ENCODE peak calls at places on chromosomes 12 and 14, in nine cellular contexts. One of them, this sample, is unnamed.

GRCh38 chr12:95413576-95413975 is 60.4 kb upstream of the METAP2 start:
- DNase-seq in neural progenitor cell: no peak
- DNase-seq in K562: no peak
- DNase-seq in A549: no peak
- DNase-seq in IMR-90: peak; percentile 27
- DNase-seq in MM.1S: no peak
- DNase-seq in SK-N-SH: no peak
- DNase-seq in astrocyte: peak; percentile 15
- DNase-seq in H1: no peak
- DNase-seq in this sample: no peak

GRCh38 chr12:102763016-102763415 is 154.0 kb downstream of the PAH start:
- DNase-seq in neural progenitor cell: no peak
- DNase-seq in K562: no peak
- DNase-seq in A549: no peak
- DNase-seq in IMR-90: no peak
- DNase-seq in MM.1S: no peak
- DNase-seq in SK-N-SH: no peak
- DNase-seq in astrocyte: no peak
- DNase-seq in H1: no peak
- DNase-seq in this sample: no peak

GRCh38 chr12:109711596-109712461 is 1.8 kb upstream of the FAM222A start:
- DNase-seq in neural progenitor cell: peak; percentile 38
- DNase-seq in K562: peak; percentile 62
- DNase-seq in A549: no peak
- DNase-seq in IMR-90: no peak
- DNase-seq in MM.1S: no peak
- DNase-seq in SK-N-SH: no peak
- DNase-seq in astrocyte: no peak
- DNase-seq in H1: no peak
- DNase-seq in this sample: peak; percentile 58

GRCh38 chr12:12718853-12719252 is 1.7 kb downstream of the CDKN1B start:
- DNase-seq in neural progenitor cell: peak; percentile 43
- DNase-seq in K562: no peak
- DNase-seq in A549: no peak
- DNase-seq in IMR-90: peak; percentile 76
- DNase-seq in MM.1S: peak; percentile 42
- DNase-seq in SK-N-SH: no peak
- DNase-seq in astrocyte: no peak
- DNase-seq in H1: no peak
- DNase-seq in this sample: peak; percentile 28

GRCh38 chr14:93114068-93114710 is 1.5 kb downstream of the ITPK1 start:
- DNase-seq in neural progenitor cell: peak; percentile 26
- DNase-seq in K562: no peak
- DNase-seq in A549: no peak
- DNase-seq in IMR-90: no peak
- DNase-seq in MM.1S: no peak
- DNase-seq in SK-N-SH: no peak
- DNase-seq in astrocyte: no peak
- DNase-seq in H1: no peak
- DNase-seq in this sample: peak; percentile 33

GRCh38 chr14:50025776-50026175 is 90.6 kb downstream of the VCPKMT start:
- DNase-seq in neural progenitor cell: no peak
- DNase-seq in K562: no peak
- DNase-seq in A549: no peak
- DNase-seq in IMR-90: peak; percentile 48
- DNase-seq in MM.1S: no peak
- DNase-seq in SK-N-SH: no peak
- DNase-seq in astrocyte: no peak
- DNase-seq in H1: no peak
- DNase-seq in this sample: no peak

GRCh38 chr12:115261691-115262398 is 577.9 kb upstream of the TBX3 start:
- DNase-seq in neural progenitor cell: no peak
- DNase-seq in K562: no peak
- DNase-seq in A549: no peak
- DNase-seq in IMR-90: peak; percentile 10
- DNase-seq in MM.1S: no peak
- DNase-seq in SK-N-SH: no peak
- DNase-seq in astrocyte: no peak
- DNase-seq in H1: no peak
- DNase-seq in this sample: no peak

GRCh38 chr12:67826946-67827719 is 162.1 kb upstream of the IFNG-AS1 start:
- DNase-seq in neural progenitor cell: no peak
- DNase-seq in K562: no peak
- DNase-seq in A549: no peak
- DNase-seq in IMR-90: peak; percentile 66
- DNase-seq in MM.1S: no peak
- DNase-seq in SK-N-SH: no peak
- DNase-seq in astrocyte: peak; percentile 62
- DNase-seq in H1: no peak
- DNase-seq in this sample: no peak

GRCh38 chr14:30142216-30142615 is 214.6 kb upstream of the PRKD1 start:
- DNase-seq in neural progenitor cell: no peak
- DNase-seq in K562: no peak
- DNase-seq in A549: no peak
- DNase-seq in IMR-90: no peak
- DNase-seq in MM.1S: no peak
- DNase-seq in SK-N-SH: no peak
- DNase-seq in astrocyte: no peak
- DNase-seq in H1: no peak
- DNase-seq in this sample: no peak

GRCh38 chr14:76752744-76753143 is 8.5 kb upstream of the VASH1 start:
- DNase-seq in neural progenitor cell: peak; percentile 0
- DNase-seq in K562: no peak
- DNase-seq in A549: no peak
- DNase-seq in IMR-90: no peak
- DNase-seq in MM.1S: no peak
- DNase-seq in SK-N-SH: peak; percentile 7
- DNase-seq in astrocyte: no peak
- DNase-seq in H1: no peak
- DNase-seq in this sample: no peak

GRCh38 chr14:42013560-42013959 is 406.9 kb downstream of the LRFN5 start:
- DNase-seq in neural progenitor cell: no peak
- DNase-seq in K562: no peak
- DNase-seq in A549: no peak
- DNase-seq in IMR-90: peak; percentile 18
- DNase-seq in MM.1S: no peak
- DNase-seq in SK-N-SH: no peak
- DNase-seq in astrocyte: peak; percentile 4
- DNase-seq in H1: no peak
- DNase-seq in this sample: no peak

GRCh38 chr14:34665785-34666425 is 36.0 kb upstream of the SNX6 start:
- DNase-seq in neural progenitor cell: no peak
- DNase-seq in K562: no peak
- DNase-seq in A549: no peak
- DNase-seq in IMR-90: peak; percentile 96
- DNase-seq in MM.1S: peak; percentile 77
- DNase-seq in SK-N-SH: no peak
- DNase-seq in astrocyte: peak; percentile 92
- DNase-seq in H1: no peak
- DNase-seq in this sample: no peak

GRCh38 chr14:77681196-77682157 is 26.3 kb downstream of the ALKBH1 start:
- DNase-seq in neural progenitor cell: no peak
- DNase-seq in K562: no peak
- DNase-seq in A549: no peak
- DNase-seq in IMR-90: peak; percentile 25
- DNase-seq in MM.1S: no peak
- DNase-seq in SK-N-SH: no peak
- DNase-seq in astrocyte: peak; percentile 19
- DNase-seq in H1: no peak
- DNase-seq in this sample: no peak

GRCh38 chr12:57734586-57734985 is 4.0 kb downstream of the AGAP2 start:
- DNase-seq in neural progenitor cell: no peak
- DNase-seq in K562: no peak
- DNase-seq in A549: no peak
- DNase-seq in IMR-90: no peak
- DNase-seq in MM.1S: no peak
- DNase-seq in SK-N-SH: no peak
- DNase-seq in astrocyte: no peak
- DNase-seq in H1: no peak
- DNase-seq in this sample: no peak

GRCh38 chr12:132392389-132393244 is 63.2 kb upstream of the GALNT9 start:
- DNase-seq in neural progenitor cell: no peak
- DNase-seq in K562: no peak
- DNase-seq in A549: no peak
- DNase-seq in IMR-90: no peak
- DNase-seq in MM.1S: no peak
- DNase-seq in SK-N-SH: no peak
- DNase-seq in astrocyte: no peak
- DNase-seq in H1: no peak
- DNase-seq in this sample: no peak

GRCh38 chr14:93941293-93941910 is 14.3 kb downstream of the FAM181A start:
- DNase-seq in neural progenitor cell: no peak
- DNase-seq in K562: no peak
- DNase-seq in A549: no peak
- DNase-seq in IMR-90: peak; percentile 90
- DNase-seq in MM.1S: no peak
- DNase-seq in SK-N-SH: no peak
- DNase-seq in astrocyte: peak; percentile 88
- DNase-seq in H1: no peak
- DNase-seq in this sample: no peak

GRCh38 chr12:51442324-51442723 is 17.7 kb downstream of the SLC4A8 start:
- DNase-seq in neural progenitor cell: no peak
- DNase-seq in K562: no peak
- DNase-seq in A549: no peak
- DNase-seq in IMR-90: peak; percentile 70
- DNase-seq in MM.1S: no peak
- DNase-seq in SK-N-SH: no peak
- DNase-seq in astrocyte: peak; percentile 72
- DNase-seq in H1: no peak
- DNase-seq in this sample: no peak

GRCh38 chr12:64082866-64083268 is 139.2 kb downstream of the KICS2 start:
- DNase-seq in neural progenitor cell: no peak
- DNase-seq in K562: no peak
- DNase-seq in A549: no peak
- DNase-seq in IMR-90: no peak
- DNase-seq in MM.1S: no peak
- DNase-seq in SK-N-SH: peak; percentile 30
- DNase-seq in astrocyte: no peak
- DNase-seq in H1: no peak
- DNase-seq in this sample: no peak

GRCh38 chr14:46063872-46064271 is 587.7 kb downstream of the RPL10L start:
- DNase-seq in neural progenitor cell: peak; percentile 15
- DNase-seq in K562: no peak
- DNase-seq in A549: no peak
- DNase-seq in IMR-90: no peak
- DNase-seq in MM.1S: no peak
- DNase-seq in SK-N-SH: peak; percentile 0
- DNase-seq in astrocyte: no peak
- DNase-seq in H1: no peak
- DNase-seq in this sample: peak; percentile 2

GRCh38 chr14:51201890-51202289 is 38.2 kb upstream of the TMX1 start:
- DNase-seq in neural progenitor cell: no peak
- DNase-seq in K562: no peak
- DNase-seq in A549: no peak
- DNase-seq in IMR-90: no peak
- DNase-seq in MM.1S: no peak
- DNase-seq in SK-N-SH: no peak
- DNase-seq in astrocyte: no peak
- DNase-seq in H1: no peak
- DNase-seq in this sample: no peak

DNA sequence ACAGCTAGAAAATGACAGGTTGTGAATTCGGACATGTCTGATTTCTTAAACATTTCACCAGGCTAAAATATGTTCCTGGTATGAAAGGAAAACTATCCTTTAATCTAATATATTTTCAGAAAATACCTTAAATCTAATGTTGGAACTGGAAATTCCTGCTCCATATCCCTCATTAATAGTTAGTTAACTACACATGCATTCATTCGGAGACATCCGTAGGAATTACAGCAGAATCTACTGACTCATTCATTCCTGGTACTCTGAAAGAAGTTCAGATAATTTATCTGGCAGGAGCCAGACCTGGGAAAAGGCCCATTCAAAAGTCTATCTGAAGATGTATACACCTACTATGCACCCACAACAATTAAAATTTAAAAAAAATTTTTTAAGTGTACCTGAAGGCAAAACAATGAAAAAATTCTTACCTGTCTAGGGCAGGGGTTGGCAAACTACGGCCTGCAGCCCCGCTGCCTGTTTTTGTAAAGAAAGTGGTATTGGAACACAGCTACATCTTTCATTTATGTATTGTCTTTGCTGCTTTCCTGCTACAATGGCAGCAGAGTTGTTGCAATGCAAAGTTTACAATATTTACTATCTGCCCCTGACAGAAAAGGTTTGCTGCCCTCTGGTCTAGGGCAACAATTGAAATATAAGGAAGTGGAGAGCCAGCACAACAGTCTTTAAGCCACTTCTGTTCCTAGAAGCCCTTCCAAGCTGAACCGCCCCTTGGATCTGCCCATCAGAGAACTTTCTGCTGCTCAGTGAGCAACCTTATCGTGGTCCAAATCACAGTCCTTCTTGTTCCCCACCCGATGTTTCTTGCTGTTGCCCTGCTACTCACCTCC is 17.9 kb upstream of the NFYB start:
- DNase-seq in neural progenitor cell: no peak
- DNase-seq in K562: no peak
- DNase-seq in A549: no peak
- DNase-seq in IMR-90: no peak
- DNase-seq in MM.1S: no peak
- DNase-seq in SK-N-SH: no peak
- DNase-seq in astrocyte: peak; percentile 35
- DNase-seq in H1: no peak
- DNase-seq in this sample: no peak
- TF ChIP-seq CTCF in neural progenitor cell: no peak
- TF ChIP-seq CTCF in K562: no peak
- TF ChIP-seq CTCF in A549: no peak
- TF ChIP-seq CTCF in IMR-90: no peak
- TF ChIP-seq CTCF in MM.1S: no peak
- TF ChIP-seq CTCF in SK-N-SH: no peak
- TF ChIP-seq CTCF in astrocyte: no peak
- TF ChIP-seq CTCF in H1: no peak
- TF ChIP-seq CTCF in this sample: no peak

GRCh38 chr12:108047130-108047550 is 81.9 kb upstream of the WSCD2 start:
- DNase-seq in neural progenitor cell: no peak
- DNase-seq in K562: no peak
- DNase-seq in A549: no peak
- DNase-seq in IMR-90: no peak
- DNase-seq in MM.1S: peak; percentile 50
- DNase-seq in SK-N-SH: no peak
- DNase-seq in astrocyte: no peak
- DNase-seq in H1: no peak
- DNase-seq in this sample: no peak
- H3K4me2 ChIP-seq in neural progenitor cell: no peak overlapping the region
- H3K4me2 ChIP-seq in K562: peak overlapping the region; percentile 57
- H3K4me2 ChIP-seq in A549: peak overlapping the region; percentile 14
- H3K4me2 ChIP-seq in IMR-90: no peak overlapping the region
- H3K4me2 ChIP-seq in MM.1S: peak overlapping the region; percentile 68
- H3K4me2 ChIP-seq in SK-N-SH: no peak overlapping the region
- H3K4me2 ChIP-seq in astrocyte: no peak overlapping the region
- H3K4me2 ChIP-seq in H1: no peak overlapping the region
- H3K4me2 ChIP-seq in this sample: no peak overlapping the region

GRCh38 chr14:21902561-21903199 is 229.1 kb upstream of the OR4E1 start:
- DNase-seq in neural progenitor cell: no peak
- DNase-seq in K562: no peak
- DNase-seq in A549: no peak
- DNase-seq in IMR-90: no peak
- DNase-seq in MM.1S: no peak
- DNase-seq in SK-N-SH: no peak
- DNase-seq in astrocyte: no peak
- DNase-seq in H1: peak; percentile 56
- DNase-seq in this sample: no peak
- TF ChIP-seq CTCF in neural progenitor cell: peak; percentile 51
- TF ChIP-seq CTCF in K562: no peak
- TF ChIP-seq CTCF in A549: peak; percentile 27
- TF ChIP-seq CTCF in IMR-90: peak; percentile 30
- TF ChIP-seq CTCF in MM.1S: no peak
- TF ChIP-seq CTCF in SK-N-SH: peak; percentile 57
- TF ChIP-seq CTCF in astrocyte: peak; percentile 23
- TF ChIP-seq CTCF in H1: peak; percentile 49
- TF ChIP-seq CTCF in this sample: peak; percentile 27

GRCh38 chr14:95523818-95524448 is 7.5 kb upstream of the SYNE3 start:
- DNase-seq in neural progenitor cell: no peak
- DNase-seq in K562: peak; percentile 48
- DNase-seq in A549: no peak
- DNase-seq in IMR-90: peak; percentile 89
- DNase-seq in MM.1S: no peak
- DNase-seq in SK-N-SH: no peak
- DNase-seq in astrocyte: no peak
- DNase-seq in H1: no peak
- DNase-seq in this sample: peak; percentile 33
- H3K4me2 ChIP-seq in neural progenitor cell: no peak overlapping the region
- H3K4me2 ChIP-seq in K562: peak overlapping the region; percentile 74
- H3K4me2 ChIP-seq in A549: peak overlapping the region; percentile 38
- H3K4me2 ChIP-seq in IMR-90: peak overlapping the region; percentile 67
- H3K4me2 ChIP-seq in MM.1S: no peak overlapping the region
- H3K4me2 ChIP-seq in SK-N-SH: peak overlapping the region; percentile 38
- H3K4me2 ChIP-seq in astrocyte: peak overlapping the region; percentile 72
- H3K4me2 ChIP-seq in H1: no peak overlapping the region
- H3K4me2 ChIP-seq in this sample: no peak overlapping the region

This sample was measured in GM23338.